ENCODE peak calls at places on chromosomes 16 and 17, in seven cellular contexts. One of them, this sample, is unnamed.

GRCh38 chr16:52383640-52384292 is 163.2 kb downstream of the TOX3 start:
- DNase-seq in GM10248: no peak
- DNase-seq in thoracic aorta: no peak
- DNase-seq in neural progenitor cell: no peak
- DNase-seq in stomach: no peak
- DNase-seq in pancreas: no peak
- DNase-seq in uterus: no peak
- DNase-seq in this sample: no peak

GRCh38 chr17:30550512-30551273 is 73.5 kb downstream of the GOSR1 start:
- DNase-seq in thoracic aorta: no peak
- DNase-seq in GM10248: peak
- DNase-seq in neural progenitor cell: no peak
- DNase-seq in pancreas: no peak
- DNase-seq in uterus: no peak
- DNase-seq in stomach: peak
- DNase-seq in this sample: no peak

GRCh38 chr17:68707032-68707431 is 105.9 kb upstream of the FAM20A start:
- DNase-seq in thoracic aorta: no peak
- DNase-seq in GM10248: no peak
- DNase-seq in stomach: no peak
- DNase-seq in uterus: no peak
- DNase-seq in pancreas: no peak
- DNase-seq in neural progenitor cell: peak
- DNase-seq in this sample: no peak

GRCh38 chr17:67613961-67614360 is 103.8 kb upstream of the NOL11 start:
- DNase-seq in neural progenitor cell: no peak
- DNase-seq in pancreas: no peak
- DNase-seq in stomach: no peak
- DNase-seq in GM10248: no peak
- DNase-seq in uterus: no peak
- DNase-seq in thoracic aorta: no peak
- DNase-seq in this sample: no peak

GRCh38 chr17:65231662-65232335 is 94.6 kb downstream of the RGS9 start:
- DNase-seq in uterus: no peak
- DNase-seq in stomach: peak
- DNase-seq in thoracic aorta: no peak
- DNase-seq in GM10248: peak
- DNase-seq in pancreas: no peak
- DNase-seq in neural progenitor cell: peak
- DNase-seq in this sample: no peak

GRCh38 chr17:64599187-64599676 is 62.9 kb downstream of the SMURF2 start:
- DNase-seq in pancreas: no peak
- DNase-seq in neural progenitor cell: peak
- DNase-seq in GM10248: no peak
- DNase-seq in stomach: peak
- DNase-seq in thoracic aorta: no peak
- DNase-seq in uterus: no peak
- DNase-seq in this sample: peak

GRCh38 chr17:43713494-43714162 is 45.0 kb downstream of the SOST start:
- DNase-seq in thoracic aorta: no peak
- DNase-seq in uterus: no peak
- DNase-seq in pancreas: peak
- DNase-seq in GM10248: peak
- DNase-seq in stomach: no peak
- DNase-seq in neural progenitor cell: peak
- DNase-seq in this sample: no peak

GRCh38 chr17:40100669-40101366 is 429 bp upstream of the NR1D1 start:
- DNase-seq in thoracic aorta: peak
- DNase-seq in neural progenitor cell: peak
- DNase-seq in pancreas: peak
- DNase-seq in stomach: peak
- DNase-seq in uterus: peak
- DNase-seq in GM10248: peak
- DNase-seq in this sample: peak

GRCh38 chr17:47401100-47401499 is 77.3 kb downstream of the EFCAB13 start:
- DNase-seq in stomach: no peak
- DNase-seq in thoracic aorta: no peak
- DNase-seq in GM10248: no peak
- DNase-seq in neural progenitor cell: no peak
- DNase-seq in pancreas: no peak
- DNase-seq in uterus: no peak
- DNase-seq in this sample: no peak

GRCh38 chr16:11164482-11165270 is 91.3 kb downstream of the SOCS1 start:
- DNase-seq in thoracic aorta: no peak
- DNase-seq in stomach: peak
- DNase-seq in pancreas: no peak
- DNase-seq in uterus: no peak
- DNase-seq in GM10248: no peak
- DNase-seq in neural progenitor cell: peak
- DNase-seq in this sample: no peak

GRCh38 chr17:78939615-78940014 is 14.4 kb upstream of the TIMP2 start:
- DNase-seq in GM10248: no peak
- DNase-seq in uterus: no peak
- DNase-seq in thoracic aorta: no peak
- DNase-seq in stomach: no peak
- DNase-seq in pancreas: no peak
- DNase-seq in neural progenitor cell: no peak
- DNase-seq in this sample: no peak

GRCh38 chr16:28283798-28284577 is 8.3 kb upstream of the SBK1 start:
- DNase-seq in thoracic aorta: no peak
- DNase-seq in neural progenitor cell: no peak
- DNase-seq in GM10248: no peak
- DNase-seq in uterus: no peak
- DNase-seq in pancreas: no peak
- DNase-seq in stomach: no peak
- DNase-seq in this sample: no peak

GRCh38 chr16:4874686-4875085 is 27.4 kb downstream of the UBN1 start:
- DNase-seq in uterus: no peak
- DNase-seq in neural progenitor cell: no peak
- DNase-seq in stomach: no peak
- DNase-seq in pancreas: no peak
- DNase-seq in GM10248: no peak
- DNase-seq in thoracic aorta: no peak
- DNase-seq in this sample: no peak

DNA sequence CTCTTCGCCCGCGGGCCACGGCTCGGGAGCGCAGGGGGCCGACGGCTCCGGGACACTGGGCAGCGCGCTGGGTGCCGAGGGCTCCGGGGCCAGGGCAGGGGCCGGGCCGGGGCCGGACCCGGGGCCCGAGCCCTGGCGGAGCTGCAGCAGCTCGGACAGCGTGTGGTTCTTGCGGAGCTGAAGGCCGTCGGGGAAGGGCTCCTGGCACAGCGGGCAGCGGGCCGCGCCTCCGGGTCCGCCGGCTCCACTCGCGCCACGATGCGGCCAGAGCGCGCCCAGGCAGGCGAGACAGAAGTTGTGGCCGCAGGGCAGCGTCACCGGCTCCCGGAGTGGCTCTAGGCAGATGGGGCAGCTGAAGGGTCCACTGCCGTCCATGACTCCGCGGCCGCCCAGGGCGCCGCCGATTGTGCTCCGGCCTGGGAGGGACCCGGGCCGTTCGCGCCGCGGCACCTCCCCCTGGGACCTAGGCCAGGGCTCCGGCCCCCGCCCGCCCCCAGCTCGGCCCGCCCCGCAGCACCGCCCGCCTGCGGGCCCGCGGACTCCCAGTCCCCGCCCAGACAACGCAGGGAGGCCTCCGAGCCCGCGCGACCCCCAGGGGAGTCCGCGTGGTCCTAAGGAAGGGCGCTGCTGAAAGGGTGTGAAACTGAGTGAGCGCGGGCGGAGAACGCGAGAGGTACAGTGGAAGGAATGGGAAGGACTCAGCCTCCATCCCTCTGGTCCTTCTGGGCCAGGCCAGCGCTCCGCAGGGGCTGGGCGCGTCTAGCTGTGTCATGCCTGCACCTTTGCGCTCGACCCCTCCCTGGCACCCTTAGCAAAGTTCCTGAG is at the start of gene TRIM47:
- DNase-seq in pancreas: peak
- DNase-seq in GM10248: no peak
- DNase-seq in neural progenitor cell: peak
- DNase-seq in stomach: peak
- DNase-seq in uterus: peak
- DNase-seq in thoracic aorta: no peak
- DNase-seq in this sample: peak
- TF ChIP-seq CTCF in pancreas: no peak
- TF ChIP-seq CTCF in GM10248: no peak
- TF ChIP-seq CTCF in neural progenitor cell: no peak
- TF ChIP-seq CTCF in stomach: no peak
- TF ChIP-seq CTCF in uterus: peak
- TF ChIP-seq CTCF in thoracic aorta: peak
- TF ChIP-seq CTCF in this sample: no peak

DNA sequence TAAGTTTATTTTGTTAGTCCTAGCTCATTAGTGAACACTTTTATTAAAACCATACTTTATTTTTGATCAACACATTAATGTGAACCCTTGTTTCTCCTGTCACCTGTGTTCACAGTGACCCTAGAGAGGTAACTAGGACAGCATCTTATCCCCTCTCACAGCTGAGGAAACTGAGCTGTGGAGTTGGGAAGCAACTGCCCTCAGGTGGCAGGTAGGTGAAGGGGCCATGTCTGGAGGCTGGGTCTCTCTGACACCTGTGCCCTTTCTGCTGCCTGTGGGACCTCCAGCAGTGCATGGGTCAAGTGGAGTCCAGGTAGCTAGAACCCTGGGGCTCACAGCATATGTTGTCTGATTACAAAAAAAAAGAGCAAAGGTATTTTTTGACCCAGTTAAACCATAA is 22.9 kb upstream of the SLC12A3 start:
- DNase-seq in pancreas: no peak
- DNase-seq in thoracic aorta: no peak
- DNase-seq in uterus: no peak
- DNase-seq in GM10248: no peak
- DNase-seq in stomach: no peak
- DNase-seq in neural progenitor cell: no peak
- DNase-seq in this sample: no peak
- TF ChIP-seq CTCF in pancreas: no peak
- TF ChIP-seq CTCF in thoracic aorta: no peak
- TF ChIP-seq CTCF in uterus: no peak
- TF ChIP-seq CTCF in GM10248: no peak
- TF ChIP-seq CTCF in stomach: no peak
- TF ChIP-seq CTCF in neural progenitor cell: no peak
- TF ChIP-seq CTCF in this sample: no peak

GRCh38 chr16:18969050-18969854 is 14.5 kb upstream of the TMC7 start:
- DNase-seq in GM10248: peak
- DNase-seq in thoracic aorta: peak
- DNase-seq in stomach: peak
- DNase-seq in uterus: peak
- DNase-seq in neural progenitor cell: peak
- DNase-seq in pancreas: peak
- DNase-seq in this sample: peak
- TF ChIP-seq CTCF in GM10248: peak
- TF ChIP-seq CTCF in thoracic aorta: peak
- TF ChIP-seq CTCF in stomach: peak
- TF ChIP-seq CTCF in uterus: peak
- TF ChIP-seq CTCF in neural progenitor cell: peak
- TF ChIP-seq CTCF in pancreas: peak
- TF ChIP-seq CTCF in this sample: peak

DNA sequence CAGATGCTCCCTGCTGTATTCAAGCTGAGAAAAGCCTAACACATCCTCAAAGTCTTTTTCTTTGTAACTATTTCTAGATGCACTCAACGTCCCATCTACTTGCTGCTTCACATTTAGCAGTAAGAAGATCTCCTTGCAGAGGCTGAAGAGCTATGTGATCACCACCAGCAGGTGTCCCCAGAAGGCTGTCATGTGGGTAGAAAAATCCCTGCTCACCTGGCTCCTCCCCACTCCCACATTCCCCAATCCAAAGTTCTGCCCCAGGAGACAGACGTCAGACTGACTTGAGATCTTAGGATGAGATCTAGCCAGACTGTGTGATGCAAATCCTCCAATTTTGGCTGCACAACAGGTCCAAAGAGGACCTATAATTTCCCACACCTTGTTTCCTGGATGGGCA is 1.1 kb downstream of the CCL13 start:
- DNase-seq in GM10248: no peak
- DNase-seq in neural progenitor cell: no peak
- DNase-seq in uterus: no peak
- DNase-seq in thoracic aorta: no peak
- DNase-seq in pancreas: no peak
- DNase-seq in stomach: no peak
- DNase-seq in this sample: no peak
- TF ChIP-seq CTCF in GM10248: no peak
- TF ChIP-seq CTCF in neural progenitor cell: no peak
- TF ChIP-seq CTCF in uterus: no peak
- TF ChIP-seq CTCF in thoracic aorta: no peak
- TF ChIP-seq CTCF in pancreas: no peak
- TF ChIP-seq CTCF in stomach: no peak
- TF ChIP-seq CTCF in this sample: no peak

This sample was measured in tibial nerve.